ENCODE peak calls at places on chromosomes 4 and X, in six cellular contexts. O is H1, L is HepG2, X is GM12891, F is GM12878, V is K562. G is an unnamed sample.

GRCh38 chr4:149017022-149017734 is 575.0 kb upstream of the NR3C2 start:
- DNase-seq in X (no peak), V (no peak), L (no peak), F (no peak), O (no peak), G (no peak)

GRCh38 chr4:127370495-127371069 is 262.2 kb upstream of the INTU start:
- DNase-seq in O (no peak), F (no peak), V (no peak), L (no peak), X (no peak), G (no peak)

GRCh38 chrX:104854188-104854587 is 288.2 kb downstream of the IL1RAPL2 start:
- DNase-seq in O (no peak), V (no peak), L (no peak), F (no peak), X (no peak), G (no peak)

GRCh38 chr4:57370691-57371090 is 260.5 kb upstream of the IGFBP7 start:
- DNase-seq in X (no peak), L (no peak), V (no peak), F (no peak), O (no peak), G (no peak)

GRCh38 chr4:119238068-119238722 is 25.7 kb downstream of the USP53 start:
- DNase-seq in V (no peak), O (no peak), L (no peak), X (peak), F (peak), G (peak)

GRCh38 chr4:11685481-11685880 is 256.8 kb upstream of the HS3ST1 start:
- DNase-seq in X (no peak), L (no peak), F (no peak), O (no peak), V (no peak), G (no peak)

GRCh38 chr4:76199664-76200211 is 13.9 kb downstream of the SCARB2 start:
- DNase-seq in O (no peak), V (no peak), X (no peak), L (no peak), F (peak), G (peak)

GRCh38 chrX:115017455-115017854 is at the start of gene IL13RA2:
- DNase-seq in V (no peak), X (no peak), F (no peak), L (no peak), O (no peak), G (no peak)

GRCh38 chr4:165828928-165829327 is 44.1 kb upstream of the TLL1 start:
- DNase-seq in L (no peak), V (no peak), X (no peak), F (no peak), O (no peak), G (no peak)

GRCh38 chr4:176611954-176612353 is 180.8 kb downstream of the VEGFC start:
- DNase-seq in F (no peak), X (no peak), L (no peak), V (no peak), O (no peak), G (no peak)

GRCh38 chrX:150362599-150363481 is at the start of gene MAMLD1:
- DNase-seq in V (peak), F (no peak), L (no peak), X (peak), O (no peak), G (no peak)

GRCh38 chrX:41127476-41128192 is 42.4 kb downstream of the USP9X start:
- DNase-seq in X (no peak), L (no peak), O (no peak), V (no peak), F (no peak), G (no peak)

GRCh38 chr4:25308266-25308665 is 4.3 kb upstream of the ZCCHC4 start:
- DNase-seq in O (no peak), L (no peak), F (no peak), X (no peak), V (no peak), G (no peak)

GRCh38 chr4:188332265-188332664 is 193.0 kb downstream of the TRIML1 start:
- DNase-seq in L (no peak), O (no peak), F (no peak), X (no peak), V (no peak), G (no peak)

GRCh38 chr4:153205028-153205648 is 895 bp downstream of the TRIM2 start:
- DNase-seq in V (no peak), F (peak), X (no peak), L (peak), O (no peak), G (no peak)

GRCh38 chrX:2498781-2499302 is 1.9 kb downstream of the DHRSX start:
- DNase-seq in O (no peak), F (no peak), V (peak), X (no peak), L (peak), G (no peak)

GRCh38 chr4:70759126-70759525 is 37.4 kb downstream of the RUFY3 start:
- DNase-seq in X (no peak), O (no peak), F (no peak), V (no peak), L (no peak), G (no peak)

GRCh38 chr4:70754470-70754869 is 32.7 kb downstream of the RUFY3 start:
- DNase-seq in L (no peak), V (no peak), X (no peak), O (no peak), F (no peak), G (no peak)

GRCh38 chr4:70754990-70755688 is 33.4 kb downstream of the RUFY3 start:
- DNase-seq in L (no peak), F (no peak), O (no peak), V (no peak), X (no peak), G (no peak)

GRCh38 chr4:70761276-70761816 is 39.6 kb downstream of the RUFY3 start:
- DNase-seq in F (no peak), L (no peak), O (no peak), V (no peak), X (no peak), G (no peak)

GRCh38 chr4:70759627-70760026 is 37.9 kb downstream of the RUFY3 start:
- DNase-seq in X (no peak), L (no peak), O (no peak), F (no peak), V (no peak), G (no peak)
- TF ChIP-seq TAF1 in X (no peak), L (no peak), O (no peak), F (no peak), V (no peak), G (no peak)

DNA sequence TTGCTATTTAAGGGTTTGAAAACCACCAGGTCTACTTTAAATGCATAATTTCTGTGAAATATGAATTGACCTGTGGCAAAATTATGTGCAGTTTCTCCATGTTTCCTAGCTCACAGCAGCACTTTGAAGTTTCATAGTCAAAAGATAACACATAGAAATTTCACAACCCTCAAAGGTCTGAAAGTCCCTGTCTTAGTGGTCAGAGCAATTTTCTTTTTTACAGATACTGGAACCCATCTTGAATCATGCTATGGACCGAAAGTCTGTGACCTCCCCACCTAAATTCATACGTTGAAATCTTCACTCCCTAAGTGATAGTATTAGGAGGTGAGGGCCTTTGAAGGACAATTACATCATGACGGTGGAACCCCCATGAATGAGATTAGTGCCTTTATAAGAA is 240.4 kb upstream of the BMP3 start:
- DNase-seq in X (no peak), V (no peak), L (no peak), O (no peak), F (no peak), G (no peak)
- TF ChIP-seq POLR2AphosphoS5 in X (no peak), V (no peak), L (no peak), O (no peak), F (no peak), G (no peak)

GRCh38 chr4:139454111-139454600 is at the start of gene RAB33B:
- DNase-seq in F (no peak), O (no peak), V (no peak), L (no peak), X (no peak), G (no peak)
- TF ChIP-seq POLR2A in F (no peak), O (no peak), V (no peak), L (no peak), X (peak), G (no peak)

DNA sequence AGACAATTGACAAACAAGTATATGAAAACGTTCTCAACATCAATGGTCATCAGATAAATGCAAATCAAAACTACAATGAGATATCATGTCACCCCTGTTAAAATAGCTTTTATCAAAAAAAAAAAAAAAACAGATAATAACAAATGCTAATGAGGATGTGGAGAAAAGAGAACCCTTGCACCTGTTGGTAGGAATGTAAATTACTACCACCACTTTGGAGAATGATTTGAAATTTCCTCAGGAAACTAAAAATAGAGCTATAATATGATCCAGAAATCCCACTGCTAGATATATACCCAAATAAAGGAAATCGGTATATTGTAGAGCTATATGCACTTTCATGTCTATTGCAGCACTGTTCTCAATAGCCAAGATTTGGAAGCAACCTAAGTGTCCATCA is 470.6 kb upstream of the FSTL5 start:
- DNase-seq in X (no peak), L (no peak), O (no peak), V (no peak), F (no peak), G (no peak)
- TF ChIP-seq TAF1 in X (no peak), L (no peak), O (no peak), V (no peak), F (no peak), G (no peak)

GRCh38 chrX:71941771-71942170 is 31.1 kb downstream of the NHSL2 start:
- DNase-seq in L (no peak), X (no peak), O (no peak), V (no peak), F (no peak), G (no peak)
- TF ChIP-seq POLR2AphosphoS5 in L (no peak), X (no peak), O (no peak), V (no peak), F (no peak), G (no peak)

GRCh38 chrX:119235872-119236598 is at the start of gene PGRMC1:
- DNase-seq in F (peak), O (peak), X (peak), V (peak), L (peak), G (peak)
- TF ChIP-seq POLR2A in F (peak), O (peak), X (peak), V (peak), L (peak), G (peak)

GRCh38 chr4:112942077-112942476 is 107.4 kb upstream of the ANK2 start:
- DNase-seq in X (no peak), O (no peak), V (no peak), L (no peak), F (no peak), G (no peak)
- TF ChIP-seq TAF1 in X (no peak), O (no peak), V (no peak), L (no peak), F (no peak), G (no peak)

DNA sequence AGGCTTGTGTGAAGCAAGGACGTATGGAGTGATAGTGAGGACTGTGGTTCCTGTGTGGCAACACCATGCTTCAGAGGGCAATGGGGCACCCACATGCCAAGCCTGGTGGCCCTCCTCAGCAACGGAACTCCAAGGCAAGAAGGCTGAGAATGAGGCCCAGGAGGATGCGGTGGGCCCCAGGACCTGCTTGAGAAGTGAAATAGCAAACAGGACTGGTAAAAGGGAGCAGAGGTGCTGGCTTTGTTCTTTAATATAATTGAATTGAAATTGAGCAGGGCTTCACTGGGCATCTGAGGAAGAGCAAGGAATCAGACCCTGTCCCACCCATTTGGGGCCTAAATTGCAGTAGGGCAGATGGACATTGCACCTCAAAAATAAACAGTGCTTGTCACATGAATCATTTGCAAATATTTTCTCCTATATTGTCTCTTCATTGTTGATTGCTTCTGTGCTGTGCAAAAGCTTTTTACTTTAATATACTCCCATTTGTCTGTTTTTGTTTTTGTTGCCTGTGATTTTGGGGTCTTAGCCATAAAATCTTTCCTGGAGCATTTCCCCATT is 2.3 kb downstream of the TMEM187 start:
- DNase-seq in V (no peak), X (no peak), L (peak), F (no peak), O (no peak), G (no peak)
- TF ChIP-seq POLR2AphosphoS5 in V (no peak), X (no peak), L (no peak), F (no peak), O (no peak), G (no peak)

GRCh38 chr4:2071912-2072867 is 13.1 kb downstream of the NAT8L start:
- DNase-seq in F (no peak), V (no peak), X (no peak), L (peak), O (no peak), G (no peak)
- TF ChIP-seq POLR2A in F (no peak), V (no peak), X (no peak), L (no peak), O (no peak), G (no peak)

G was measured in GM12892.